ENCODE peak calls at places on chromosome 17, in four cellular contexts. X is GM12878, N is A549, J is HepG2. E is an unnamed sample.
A peak's percentile ranks its signal among the peaks of the same experiment; 100 is the strongest.

GRCh38 chr17:48462946-48463345 is 32.9 kb upstream of the SKAP1 start:
- DNase-seq in X (no peak), N (no peak), J (no peak), E (no peak)

GRCh38 chr17:1605681-1606351 is 22.8 kb downstream of the SLC43A2 start:
- DNase-seq in X (no peak), N (no peak), J (no peak), E (no peak)

GRCh38 chr17:74865504-74866197 is 6.0 kb upstream of the GRIN2C start:
- DNase-seq in X (no peak), N (no peak), J (no peak), E (no peak)

GRCh38 chr17:61465550-61466237 is 13.5 kb downstream of the TBX4 start:
- DNase-seq in X (no peak), N (no peak), J (no peak), E (no peak)

GRCh38 chr17:53462393-53462811 is 360.3 kb upstream of the KIF2B start:
- DNase-seq in X (no peak), N (no peak), J (no peak), E (peak; percentile 3)

GRCh38 chr17:2373179-2373578 is 27.7 kb downstream of the MNT start:
- DNase-seq in X (no peak), N (no peak), J (no peak), E (no peak)

GRCh38 chr17:57622886-57623433 is 122.1 kb downstream of the CCDC182 start:
- DNase-seq in X (peak; percentile 34), N (peak; percentile 42), J (peak; percentile 43), E (peak; percentile 82)

GRCh38 chr17:83173997-83174858 is 94.8 kb downstream of the METRNL start:
- DNase-seq in X (no peak), N (peak; percentile 37), J (peak; percentile 90), E (no peak)

GRCh38 chr17:60145006-60145935 is 4.5 kb upstream of the CA4 start:
- DNase-seq in X (no peak), N (no peak), J (no peak), E (peak; percentile 33)

GRCh38 chr17:81913394-81914102 is 2.3 kb upstream of the PCYT2 start:
- DNase-seq in X (no peak), N (no peak), J (no peak), E (no peak)

GRCh38 chr17:57604771-57605733 is 140.0 kb downstream of the CCDC182 start:
- DNase-seq in X (peak; percentile 62), N (no peak), J (no peak), E (peak; percentile 89)

GRCh38 chr17:39703913-39704312 is 4.0 kb downstream of the ERBB2 start:
- DNase-seq in X (no peak), N (no peak), J (no peak), E (no peak)

GRCh38 chr17:1590031-1590746 is 27.6 kb upstream of the PITPNA start:
- DNase-seq in X (no peak), N (peak; percentile 90), J (peak; percentile 90), E (no peak)

GRCh38 chr17:27965224-27965623 is 72.1 kb upstream of the LYRM9 start:
- DNase-seq in X (no peak), N (no peak), J (no peak), E (no peak)

GRCh38 chr17:3602499-3602898 is 6.7 kb downstream of the TRPV1 start:
- DNase-seq in X (no peak), N (peak; percentile 70), J (peak; percentile 44), E (peak; percentile 61)

GRCh38 chr17:9229160-9229825 is 208.0 kb downstream of the NTN1 start:
- DNase-seq in X (no peak), N (no peak), J (no peak), E (no peak)

GRCh38 chr17:72632026-72632684 is 460.3 kb downstream of the SLC39A11 start:
- DNase-seq in X (no peak), N (peak; percentile 85), J (peak; percentile 98), E (no peak)
- TF ChIP-seq PBX3 in X (no peak), N (no peak), J (no peak), E (no peak)

DNA sequence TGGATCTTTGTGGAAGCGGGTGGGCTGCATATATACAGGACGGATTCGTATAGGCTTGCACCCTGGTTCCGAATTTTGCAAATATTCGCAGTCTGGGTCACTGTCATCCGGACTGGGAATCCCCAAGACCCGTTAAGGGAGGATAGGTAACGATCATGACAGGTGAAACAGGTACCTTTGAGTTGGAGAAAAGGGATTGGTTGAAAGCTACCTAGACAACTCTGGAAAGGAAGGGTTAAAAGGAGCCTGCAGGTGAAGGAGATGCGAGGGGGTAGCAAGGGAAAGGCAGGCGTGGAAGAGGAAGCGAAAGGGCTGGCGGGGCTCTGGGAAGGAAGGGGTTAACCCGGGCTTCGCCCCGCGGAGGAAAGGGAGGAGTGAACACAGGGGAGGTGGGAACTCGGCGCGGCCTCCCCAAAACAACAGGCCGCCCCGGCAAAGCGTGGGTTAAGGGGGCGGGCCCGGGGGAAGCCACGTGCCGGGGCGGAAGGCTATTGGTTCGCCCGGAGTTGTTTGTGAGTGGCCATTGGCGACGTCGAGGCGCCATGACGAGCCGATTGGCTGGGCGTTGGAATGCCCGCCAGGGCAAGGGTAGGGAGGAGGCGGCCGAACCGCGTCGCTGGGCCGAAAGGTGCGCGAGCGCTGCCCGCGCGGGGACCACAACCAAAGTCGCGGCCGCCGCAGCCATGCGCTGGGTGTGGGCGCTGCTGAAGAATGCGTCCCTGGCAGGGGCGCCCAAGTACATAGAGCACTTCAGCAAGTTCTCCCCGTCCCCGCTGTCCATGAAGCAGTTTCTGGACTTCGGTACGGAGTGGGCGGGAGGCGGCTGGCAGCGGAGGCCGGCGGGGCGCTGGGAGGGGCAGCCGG is at the start of gene PDK2:
- DNase-seq in X (peak; percentile 78), N (peak; percentile 98), J (peak; percentile 95), E (peak; percentile 100)
- TF ChIP-seq CTCF in X (no peak), N (no peak), J (no peak), E (no peak)

GRCh38 chr17:43212641-43213490 is 1.2 kb downstream of the TMEM106A start:
- DNase-seq in X (peak; percentile 37), N (no peak), J (no peak), E (no peak)
- TF ChIP-seq PBX3 in X (no peak), N (no peak), J (no peak), E (no peak)

DNA sequence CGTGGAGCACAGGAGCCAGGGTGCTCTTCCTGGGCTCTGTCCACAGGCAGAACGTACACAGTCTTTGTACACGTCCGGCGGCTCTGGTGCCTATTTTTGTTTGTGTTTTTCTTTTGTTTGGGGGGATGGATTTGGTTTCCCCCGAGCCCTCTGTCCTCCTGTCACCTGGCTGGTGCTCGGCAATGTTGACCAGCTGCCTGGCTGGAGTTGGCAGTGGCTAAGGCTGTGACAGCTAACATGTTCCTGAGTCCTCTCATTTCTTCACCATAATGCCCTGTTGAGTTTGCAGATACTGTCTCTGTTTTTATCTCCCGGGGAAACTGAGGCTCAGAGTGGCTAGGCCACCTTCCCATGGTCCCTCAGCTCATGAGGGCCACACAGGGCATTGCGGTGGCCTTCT is 25.7 kb downstream of the MAPT start:
- DNase-seq in X (no peak), N (no peak), J (no peak), E (no peak)
- TF ChIP-seq CTCF in X (no peak), N (no peak), J (no peak), E (no peak)

DNA sequence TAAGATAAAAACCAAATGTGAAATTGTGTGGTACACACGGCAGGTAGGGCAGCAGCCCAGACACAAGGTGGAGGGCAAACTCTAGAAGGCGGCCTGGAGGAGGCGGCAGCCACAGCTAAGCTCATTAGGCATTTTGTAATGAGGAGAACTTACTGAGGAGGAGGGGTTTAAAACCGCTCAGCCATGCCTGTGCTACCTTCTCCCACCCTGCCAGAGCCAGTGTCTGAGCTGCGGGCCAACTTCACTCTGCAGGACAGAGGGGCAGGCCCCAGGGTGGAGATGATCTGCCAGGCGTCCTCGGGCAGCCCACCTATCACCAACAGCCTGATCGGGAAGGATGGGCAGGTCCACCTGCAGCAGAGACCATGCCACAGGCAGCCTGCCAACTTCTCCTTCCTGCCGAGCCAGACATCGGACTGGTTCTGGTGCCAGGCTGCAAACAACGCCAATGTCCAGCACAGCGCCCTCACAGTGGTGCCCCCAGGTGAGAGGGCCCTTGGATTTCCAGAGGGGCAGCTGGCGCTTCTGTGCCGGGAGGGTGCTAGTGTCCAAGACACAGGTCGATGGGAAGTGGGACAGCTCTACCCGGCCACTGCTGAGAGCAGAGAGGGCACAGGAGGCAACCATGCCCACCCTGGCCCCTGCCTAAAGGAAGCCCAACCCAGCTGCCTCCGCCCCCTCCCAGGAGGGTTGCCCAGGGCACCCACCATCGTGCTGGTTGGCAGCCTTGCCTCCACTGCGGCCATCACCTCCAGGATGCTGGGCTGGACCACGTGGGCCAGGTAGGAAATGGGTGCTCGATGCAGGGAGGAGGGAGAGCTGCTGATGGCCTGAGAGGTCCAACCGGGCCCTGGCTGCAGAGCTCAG is 4.3 kb upstream of the SYNGR2 start:
- DNase-seq in X (no peak), N (no peak), J (no peak), E (peak; percentile 42)
- TF ChIP-seq PBX3 in X (no peak), N (no peak), J (no peak), E (no peak)

DNA sequence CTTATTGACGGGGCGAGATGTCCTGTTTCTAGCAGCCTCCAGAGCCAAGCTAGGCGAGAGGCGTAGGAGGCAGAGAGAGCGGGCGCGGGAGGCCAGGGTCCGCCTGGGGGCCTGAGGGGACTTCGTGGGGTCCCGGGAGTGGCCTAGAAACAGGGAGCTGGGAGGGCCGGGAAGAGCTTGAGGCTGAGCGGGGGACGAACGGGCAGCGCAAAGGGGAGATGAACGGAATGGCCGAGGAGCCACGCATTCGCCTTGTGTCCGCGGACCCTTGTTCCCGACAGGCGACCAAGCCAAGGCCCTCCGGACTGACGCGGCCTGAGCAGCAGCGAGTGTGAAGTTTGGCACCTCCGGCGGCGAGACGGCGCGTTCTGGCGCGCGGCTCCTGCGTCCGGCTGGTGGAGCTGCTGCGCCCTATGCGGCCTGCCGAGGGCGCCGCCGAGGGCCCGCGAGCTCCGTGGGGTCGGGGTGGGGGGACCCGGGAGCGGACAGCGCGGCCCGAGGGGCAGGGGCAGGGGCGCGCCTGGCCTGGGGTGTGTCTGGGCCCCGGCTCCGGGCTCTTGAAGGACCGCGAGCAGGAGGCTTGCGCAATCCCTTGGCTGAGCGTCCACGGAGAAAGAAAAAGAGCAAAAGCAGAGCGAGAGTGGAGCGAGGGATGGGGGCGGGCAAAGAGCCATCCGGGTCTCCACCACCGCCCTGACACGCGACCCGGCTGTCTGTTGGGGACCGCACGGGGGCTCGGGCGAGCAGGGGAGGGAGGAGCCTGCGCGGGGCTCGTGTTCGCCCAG is 1.2 kb upstream of the CBX4 start:
- DNase-seq in X (no peak), N (peak; percentile 54), J (no peak), E (peak; percentile 85)
- TF ChIP-seq CTCF in X (no peak), N (peak; percentile 12), J (no peak), E (peak; percentile 59)

GRCh38 chr17:80379348-80379747 is 35.6 kb upstream of the ENDOV start:
- DNase-seq in X (no peak), N (no peak), J (no peak), E (no peak)
- TF ChIP-seq PBX3 in X (no peak), N (no peak), J (no peak), E (no peak)

GRCh38 chr17:34519286-34519685 is 60.1 kb upstream of the TMEM132E start:
- DNase-seq in X (no peak), N (peak; percentile 21), J (peak; percentile 8), E (peak; percentile 49)
- TF ChIP-seq CTCF in X (peak; percentile 69), N (peak; percentile 31), J (peak; percentile 52), E (peak; percentile 51)

DNA sequence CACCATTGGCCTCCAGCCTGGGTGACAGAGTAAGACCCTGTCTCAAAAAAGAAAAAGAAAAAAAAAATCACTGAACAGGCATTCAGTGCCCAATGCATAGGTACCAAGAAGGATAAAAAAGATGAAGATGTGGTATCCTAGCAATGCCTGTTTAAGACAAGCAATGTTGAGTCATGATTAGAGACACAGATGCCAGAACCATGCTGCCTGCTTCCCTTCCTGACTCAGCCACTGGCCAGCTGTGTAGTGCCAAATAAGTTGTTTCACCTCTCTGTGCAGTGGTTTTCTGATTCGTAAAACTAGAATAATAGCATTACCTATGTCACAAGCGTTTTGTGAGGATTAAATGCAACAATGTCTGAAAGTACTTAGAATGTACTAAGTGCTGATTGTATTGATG is 242.1 kb downstream of the SLC39A11 start:
- DNase-seq in X (no peak), N (peak; percentile 18), J (no peak), E (no peak)
- TF ChIP-seq PBX3 in X (no peak), N (no peak), J (no peak), E (no peak)